ENCODE peak calls at places on chromosomes 4 and X, in seven cellular contexts. One of them, this sample, is unnamed.

GRCh38 chr4:54586343-54586953 is 71.3 kb upstream of the KIT start:
- DNase-seq in psoas muscle: no peak
- DNase-seq in tibial artery: no peak
- DNase-seq in PC-3: peak
- DNase-seq in bronchial epithelial cell: peak
- DNase-seq in neural progenitor cell: no peak
- DNase-seq in pancreas: no peak
- DNase-seq in this sample: no peak

GRCh38 chr4:139266208-139266582 is 13.8 kb downstream of the MGARP start:
- DNase-seq in psoas muscle: no peak
- DNase-seq in tibial artery: no peak
- DNase-seq in PC-3: no peak
- DNase-seq in bronchial epithelial cell: no peak
- DNase-seq in neural progenitor cell: no peak
- DNase-seq in pancreas: no peak
- DNase-seq in this sample: no peak

GRCh38 chr4:35925806-35926205 is 318.5 kb downstream of the ARAP2 start:
- DNase-seq in psoas muscle: no peak
- DNase-seq in tibial artery: no peak
- DNase-seq in PC-3: no peak
- DNase-seq in bronchial epithelial cell: no peak
- DNase-seq in neural progenitor cell: no peak
- DNase-seq in pancreas: no peak
- DNase-seq in this sample: no peak

GRCh38 chrX:118049713-118050112 is 66.9 kb downstream of the KLHL13 start:
- DNase-seq in psoas muscle: no peak
- DNase-seq in tibial artery: no peak
- DNase-seq in PC-3: peak
- DNase-seq in bronchial epithelial cell: peak
- DNase-seq in neural progenitor cell: no peak
- DNase-seq in pancreas: no peak
- DNase-seq in this sample: no peak

GRCh38 chrX:40149286-40150175 is 51.8 kb upstream of the BCOR start:
- DNase-seq in psoas muscle: no peak
- DNase-seq in tibial artery: no peak
- DNase-seq in PC-3: no peak
- DNase-seq in bronchial epithelial cell: no peak
- DNase-seq in neural progenitor cell: peak
- DNase-seq in pancreas: no peak
- DNase-seq in this sample: no peak

GRCh38 chrX:136867096-136867491 is 13.4 kb downstream of the RBMX start:
- DNase-seq in psoas muscle: no peak
- DNase-seq in tibial artery: no peak
- DNase-seq in PC-3: no peak
- DNase-seq in bronchial epithelial cell: no peak
- DNase-seq in neural progenitor cell: no peak
- DNase-seq in pancreas: no peak
- DNase-seq in this sample: no peak

GRCh38 chrX:31658360-31658759 is 586.5 kb upstream of the FTHL17 start:
- DNase-seq in psoas muscle: no peak
- DNase-seq in tibial artery: no peak
- DNase-seq in PC-3: peak
- DNase-seq in bronchial epithelial cell: peak
- DNase-seq in neural progenitor cell: no peak
- DNase-seq in pancreas: no peak
- DNase-seq in this sample: no peak

GRCh38 chr4:24559032-24559821 is 25.1 kb downstream of the DHX15 start:
- DNase-seq in psoas muscle: no peak
- DNase-seq in tibial artery: no peak
- DNase-seq in PC-3: peak
- DNase-seq in bronchial epithelial cell: no peak
- DNase-seq in neural progenitor cell: no peak
- DNase-seq in pancreas: no peak
- DNase-seq in this sample: no peak

GRCh38 chrX:113058634-113059033 is 218.0 kb upstream of the AMOT start:
- DNase-seq in psoas muscle: no peak
- DNase-seq in tibial artery: no peak
- DNase-seq in PC-3: no peak
- DNase-seq in bronchial epithelial cell: no peak
- DNase-seq in neural progenitor cell: no peak
- DNase-seq in pancreas: no peak
- DNase-seq in this sample: no peak

GRCh38 chr4:128590773-128591172 is 218.7 kb upstream of the JADE1 start:
- DNase-seq in psoas muscle: peak
- DNase-seq in tibial artery: no peak
- DNase-seq in PC-3: no peak
- DNase-seq in bronchial epithelial cell: no peak
- DNase-seq in neural progenitor cell: no peak
- DNase-seq in pancreas: peak
- DNase-seq in this sample: no peak

GRCh38 chrX:150038356-150038755 is 100.1 kb upstream of the EOLA2 start:
- DNase-seq in psoas muscle: no peak
- DNase-seq in tibial artery: no peak
- DNase-seq in PC-3: no peak
- DNase-seq in bronchial epithelial cell: no peak
- DNase-seq in neural progenitor cell: no peak
- DNase-seq in pancreas: no peak
- DNase-seq in this sample: no peak

GRCh38 chr4:73701116-73701515 is 39.3 kb upstream of the CXCL8 start:
- DNase-seq in psoas muscle: no peak
- DNase-seq in tibial artery: no peak
- DNase-seq in PC-3: peak
- DNase-seq in bronchial epithelial cell: peak
- DNase-seq in neural progenitor cell: no peak
- DNase-seq in pancreas: no peak
- DNase-seq in this sample: no peak

GRCh38 chr4:54230479-54231418 is 1.7 kb downstream of the PDGFRA start:
- DNase-seq in psoas muscle: peak
- DNase-seq in tibial artery: peak
- DNase-seq in PC-3: no peak
- DNase-seq in bronchial epithelial cell: no peak
- DNase-seq in neural progenitor cell: peak
- DNase-seq in pancreas: no peak
- DNase-seq in this sample: peak

GRCh38 chrX:107675823-107676555 is 47.7 kb downstream of the PRPS1 start:
- DNase-seq in psoas muscle: peak
- DNase-seq in tibial artery: peak
- DNase-seq in PC-3: no peak
- DNase-seq in bronchial epithelial cell: no peak
- DNase-seq in neural progenitor cell: no peak
- DNase-seq in pancreas: no peak
- DNase-seq in this sample: no peak

GRCh38 chr4:62366944-62367343 is 1166.8 kb downstream of the ADGRL3 start:
- DNase-seq in psoas muscle: no peak
- DNase-seq in tibial artery: no peak
- DNase-seq in PC-3: no peak
- DNase-seq in bronchial epithelial cell: no peak
- DNase-seq in neural progenitor cell: no peak
- DNase-seq in pancreas: no peak
- DNase-seq in this sample: no peak

GRCh38 chrX:119015407-119016242 is 41.2 kb downstream of the LONRF3 start:
- DNase-seq in psoas muscle: peak
- DNase-seq in tibial artery: peak
- DNase-seq in PC-3: peak
- DNase-seq in bronchial epithelial cell: peak
- DNase-seq in neural progenitor cell: no peak
- DNase-seq in pancreas: peak
- DNase-seq in this sample: peak

GRCh38 chr4:125104616-125105015 is 210.1 kb upstream of the FAT4 start:
- DNase-seq in psoas muscle: no peak
- DNase-seq in tibial artery: no peak
- DNase-seq in PC-3: no peak
- DNase-seq in bronchial epithelial cell: no peak
- DNase-seq in neural progenitor cell: no peak
- DNase-seq in pancreas: no peak
- DNase-seq in this sample: no peak

GRCh38 chr4:16530688-16531635 is 304.7 kb upstream of the TAPT1 start:
- DNase-seq in psoas muscle: no peak
- DNase-seq in tibial artery: no peak
- DNase-seq in PC-3: no peak
- DNase-seq in bronchial epithelial cell: no peak
- DNase-seq in neural progenitor cell: no peak
- DNase-seq in pancreas: no peak
- DNase-seq in this sample: no peak

GRCh38 chr4:38610844-38611550 is 53.0 kb upstream of the KLF3 start:
- DNase-seq in psoas muscle: no peak
- DNase-seq in tibial artery: no peak
- DNase-seq in PC-3: no peak
- DNase-seq in bronchial epithelial cell: no peak
- DNase-seq in neural progenitor cell: no peak
- DNase-seq in pancreas: peak
- DNase-seq in this sample: no peak

GRCh38 chr4:107044170-107044569 is 8.1 kb upstream of the DKK2 start:
- DNase-seq in psoas muscle: no peak
- DNase-seq in tibial artery: no peak
- DNase-seq in PC-3: peak
- DNase-seq in bronchial epithelial cell: peak
- DNase-seq in neural progenitor cell: no peak
- DNase-seq in pancreas: no peak
- DNase-seq in this sample: no peak

GRCh38 chr4:40335508-40335860 is 351 bp downstream of the CHRNA9 start:
- DNase-seq in psoas muscle: no peak
- DNase-seq in tibial artery: no peak
- DNase-seq in PC-3: peak
- DNase-seq in bronchial epithelial cell: peak
- DNase-seq in neural progenitor cell: no peak
- DNase-seq in pancreas: no peak
- DNase-seq in this sample: no peak

DNA sequence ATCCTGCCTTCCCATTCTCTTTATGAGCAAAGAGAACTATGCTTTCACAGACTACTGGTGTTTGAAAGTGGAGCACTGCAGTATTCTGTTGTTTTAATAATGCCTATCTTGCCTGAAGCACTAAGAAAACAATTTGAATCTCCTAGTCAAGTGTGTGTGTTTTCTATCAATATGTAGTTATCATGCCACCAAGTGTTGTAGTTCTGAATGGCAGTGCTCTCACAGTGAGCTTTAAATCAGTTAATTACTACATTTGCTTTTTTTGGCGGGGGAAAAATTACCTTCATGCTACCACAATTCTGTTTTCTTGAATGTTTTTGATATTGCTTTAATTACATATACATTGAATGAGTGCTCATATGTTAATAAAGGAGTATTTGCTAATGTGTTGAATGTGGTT is 143.6 kb upstream of the FAM47A start:
- DNase-seq in psoas muscle: no peak
- DNase-seq in tibial artery: no peak
- DNase-seq in PC-3: no peak
- DNase-seq in bronchial epithelial cell: peak
- DNase-seq in neural progenitor cell: peak
- DNase-seq in pancreas: no peak
- DNase-seq in this sample: no peak
- TF ChIP-seq CTCF in psoas muscle: no peak
- TF ChIP-seq CTCF in tibial artery: no peak
- TF ChIP-seq CTCF in PC-3: no peak
- TF ChIP-seq CTCF in bronchial epithelial cell: no peak
- TF ChIP-seq CTCF in neural progenitor cell: peak
- TF ChIP-seq CTCF in pancreas: no peak
- TF ChIP-seq CTCF in this sample: no peak

DNA sequence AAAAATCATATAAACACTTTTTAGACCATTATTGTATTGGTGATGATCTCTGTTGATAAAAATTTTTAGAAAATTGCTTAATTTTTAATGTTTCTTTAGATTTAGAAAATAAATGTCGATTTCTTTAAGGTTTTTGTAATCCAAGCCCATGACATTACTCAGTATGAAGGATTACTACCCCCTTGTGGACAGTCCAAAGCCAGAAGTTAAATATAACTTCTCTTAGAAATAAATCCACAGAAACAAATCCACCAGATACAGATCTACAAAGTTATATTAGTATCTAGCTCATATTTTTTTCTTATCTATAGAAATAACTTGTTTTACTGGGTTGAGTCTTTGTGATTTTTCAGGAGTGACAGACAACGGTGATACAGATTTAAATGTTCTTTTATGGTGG is 18.9 kb downstream of the TIFA start:
- DNase-seq in psoas muscle: no peak
- DNase-seq in tibial artery: no peak
- DNase-seq in PC-3: peak
- DNase-seq in bronchial epithelial cell: no peak
- DNase-seq in neural progenitor cell: peak
- DNase-seq in pancreas: no peak
- DNase-seq in this sample: no peak
- TF ChIP-seq CTCF in psoas muscle: peak
- TF ChIP-seq CTCF in tibial artery: peak
- TF ChIP-seq CTCF in PC-3: peak
- TF ChIP-seq CTCF in bronchial epithelial cell: no peak
- TF ChIP-seq CTCF in neural progenitor cell: peak
- TF ChIP-seq CTCF in pancreas: no peak
- TF ChIP-seq CTCF in this sample: peak

GRCh38 chr4:113674251-113674650 is 87.3 kb downstream of the CAMK2D start:
- DNase-seq in psoas muscle: no peak
- DNase-seq in tibial artery: no peak
- DNase-seq in PC-3: no peak
- DNase-seq in bronchial epithelial cell: no peak
- DNase-seq in neural progenitor cell: no peak
- DNase-seq in pancreas: no peak
- DNase-seq in this sample: no peak

GRCh38 chr4:113675731-113676707 is 85.5 kb downstream of the CAMK2D start:
- DNase-seq in psoas muscle: no peak
- DNase-seq in tibial artery: no peak
- DNase-seq in PC-3: peak
- DNase-seq in bronchial epithelial cell: peak
- DNase-seq in neural progenitor cell: no peak
- DNase-seq in pancreas: no peak
- DNase-seq in this sample: no peak

GRCh38 chr4:113677333-113677732 is 84.2 kb downstream of the CAMK2D start:
- DNase-seq in psoas muscle: no peak
- DNase-seq in tibial artery: no peak
- DNase-seq in PC-3: no peak
- DNase-seq in bronchial epithelial cell: no peak
- DNase-seq in neural progenitor cell: no peak
- DNase-seq in pancreas: no peak
- DNase-seq in this sample: no peak

GRCh38 chr4:113674733-113675132 is 86.8 kb downstream of the CAMK2D start:
- DNase-seq in psoas muscle: no peak
- DNase-seq in tibial artery: no peak
- DNase-seq in PC-3: no peak
- DNase-seq in bronchial epithelial cell: no peak
- DNase-seq in neural progenitor cell: no peak
- DNase-seq in pancreas: no peak
- DNase-seq in this sample: no peak

GRCh38 chr4:113673450-113673849 is 88.1 kb downstream of the CAMK2D start:
- DNase-seq in psoas muscle: no peak
- DNase-seq in tibial artery: no peak
- DNase-seq in PC-3: peak
- DNase-seq in bronchial epithelial cell: peak
- DNase-seq in neural progenitor cell: peak
- DNase-seq in pancreas: no peak
- DNase-seq in this sample: no peak
- TF ChIP-seq CTCF in psoas muscle: no peak
- TF ChIP-seq CTCF in tibial artery: no peak
- TF ChIP-seq CTCF in PC-3: no peak
- TF ChIP-seq CTCF in bronchial epithelial cell: no peak
- TF ChIP-seq CTCF in neural progenitor cell: no peak
- TF ChIP-seq CTCF in pancreas: no peak
- TF ChIP-seq CTCF in this sample: no peak

DNA sequence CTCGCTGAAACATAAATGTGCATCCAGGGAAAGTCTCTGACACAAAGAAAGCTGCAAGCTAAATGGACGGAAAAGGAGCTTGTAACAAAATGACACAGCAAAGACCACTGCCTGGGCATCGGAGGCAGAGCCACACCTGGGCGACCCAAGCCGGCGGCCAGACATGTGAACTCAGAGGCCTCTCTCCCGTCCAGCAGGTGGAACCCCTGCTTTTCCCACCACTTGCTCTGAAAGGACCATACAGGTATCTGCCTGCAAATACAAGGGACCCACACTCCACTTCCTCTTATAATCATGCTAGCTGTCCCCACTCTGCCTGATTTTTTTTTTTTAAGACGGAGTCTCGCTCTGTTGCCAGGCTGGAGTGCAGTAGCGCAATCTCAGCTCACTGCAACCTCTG is 12.0 kb downstream of the CPLX1 start:
- DNase-seq in psoas muscle: no peak
- DNase-seq in tibial artery: no peak
- DNase-seq in PC-3: no peak
- DNase-seq in bronchial epithelial cell: no peak
- DNase-seq in neural progenitor cell: no peak
- DNase-seq in pancreas: no peak
- DNase-seq in this sample: no peak
- TF ChIP-seq CTCF in psoas muscle: no peak
- TF ChIP-seq CTCF in tibial artery: no peak
- TF ChIP-seq CTCF in PC-3: no peak
- TF ChIP-seq CTCF in bronchial epithelial cell: no peak
- TF ChIP-seq CTCF in neural progenitor cell: peak
- TF ChIP-seq CTCF in pancreas: no peak
- TF ChIP-seq CTCF in this sample: no peak